ENCODE peak calls at places on chromosomes 3 and 15, in nine cellular contexts. One of them, this sample, is unnamed.
A peak's percentile ranks its signal among the peaks of the same experiment; 100 is the strongest.

GRCh38 chr3:38163117-38163870 is 2.0 kb upstream of the OXSR1 start:
- DNase-seq in activated CD8-positive, alpha-beta T cell treated with anti-CD3 and anti-CD28 coated beads for 36 hours: peak; percentile 45
- DNase-seq in uterus: no peak
- DNase-seq in upper lobe of right lung: no peak
- DNase-seq in WERI-Rb-1: no peak
- DNase-seq in heart left ventricle: no peak
- DNase-seq in neural crest cell: no peak
- DNase-seq in cardiac fibroblast: no peak
- DNase-seq in cardiac muscle cell: no peak
- DNase-seq in this sample: no peak

GRCh38 chr3:135970500-135971116 is 5.1 kb downstream of the PPP2R3A start:
- DNase-seq in heart left ventricle: no peak
- DNase-seq in neural crest cell: no peak
- DNase-seq in cardiac fibroblast: no peak
- DNase-seq in cardiac muscle cell: no peak
- DNase-seq in WERI-Rb-1: no peak
- DNase-seq in uterus: no peak
- DNase-seq in activated CD8-positive, alpha-beta T cell treated with anti-CD3 and anti-CD28 coated beads for 36 hours: no peak
- DNase-seq in upper lobe of right lung: no peak
- DNase-seq in this sample: no peak

GRCh38 chr3:177470200-177470941 is 273.1 kb upstream of the TBL1XR1 start:
- DNase-seq in heart left ventricle: no peak
- DNase-seq in upper lobe of right lung: no peak
- DNase-seq in WERI-Rb-1: no peak
- DNase-seq in cardiac muscle cell: no peak
- DNase-seq in neural crest cell: no peak
- DNase-seq in uterus: no peak
- DNase-seq in activated CD8-positive, alpha-beta T cell treated with anti-CD3 and anti-CD28 coated beads for 36 hours: no peak
- DNase-seq in cardiac fibroblast: no peak
- DNase-seq in this sample: no peak

GRCh38 chr15:73708691-73709090 is 24.5 kb downstream of the CD276 start:
- DNase-seq in cardiac fibroblast: no peak
- DNase-seq in neural crest cell: no peak
- DNase-seq in heart left ventricle: no peak
- DNase-seq in uterus: no peak
- DNase-seq in activated CD8-positive, alpha-beta T cell treated with anti-CD3 and anti-CD28 coated beads for 36 hours: no peak
- DNase-seq in WERI-Rb-1: no peak
- DNase-seq in cardiac muscle cell: no peak
- DNase-seq in upper lobe of right lung: no peak
- DNase-seq in this sample: no peak

GRCh38 chr3:105938101-105938500 is 69.3 kb upstream of the CBLB start:
- DNase-seq in uterus: no peak
- DNase-seq in upper lobe of right lung: no peak
- DNase-seq in activated CD8-positive, alpha-beta T cell treated with anti-CD3 and anti-CD28 coated beads for 36 hours: no peak
- DNase-seq in heart left ventricle: peak; percentile 23
- DNase-seq in cardiac fibroblast: peak; percentile 81
- DNase-seq in neural crest cell: no peak
- DNase-seq in WERI-Rb-1: no peak
- DNase-seq in cardiac muscle cell: no peak
- DNase-seq in this sample: no peak

GRCh38 chr15:31782951-31783350 is 247.4 kb upstream of the CHRNA7 start:
- DNase-seq in uterus: no peak
- DNase-seq in WERI-Rb-1: no peak
- DNase-seq in upper lobe of right lung: no peak
- DNase-seq in neural crest cell: no peak
- DNase-seq in heart left ventricle: no peak
- DNase-seq in cardiac fibroblast: no peak
- DNase-seq in cardiac muscle cell: no peak
- DNase-seq in activated CD8-positive, alpha-beta T cell treated with anti-CD3 and anti-CD28 coated beads for 36 hours: no peak
- DNase-seq in this sample: no peak

GRCh38 chr15:92623435-92623834 is 32.1 kb downstream of the FAM174B start:
- DNase-seq in heart left ventricle: no peak
- DNase-seq in cardiac muscle cell: no peak
- DNase-seq in neural crest cell: no peak
- DNase-seq in cardiac fibroblast: no peak
- DNase-seq in activated CD8-positive, alpha-beta T cell treated with anti-CD3 and anti-CD28 coated beads for 36 hours: no peak
- DNase-seq in upper lobe of right lung: no peak
- DNase-seq in uterus: no peak
- DNase-seq in WERI-Rb-1: peak; percentile 87
- DNase-seq in this sample: no peak

GRCh38 chr3:33060609-33061337 is 36.2 kb downstream of the GLB1 start:
- DNase-seq in cardiac muscle cell: no peak
- DNase-seq in uterus: no peak
- DNase-seq in heart left ventricle: no peak
- DNase-seq in neural crest cell: no peak
- DNase-seq in upper lobe of right lung: no peak
- DNase-seq in activated CD8-positive, alpha-beta T cell treated with anti-CD3 and anti-CD28 coated beads for 36 hours: peak; percentile 73
- DNase-seq in WERI-Rb-1: no peak
- DNase-seq in cardiac fibroblast: no peak
- DNase-seq in this sample: no peak

GRCh38 chr3:123098411-123099330 is 31.8 kb downstream of the PDIA5 start:
- DNase-seq in neural crest cell: no peak
- DNase-seq in heart left ventricle: no peak
- DNase-seq in upper lobe of right lung: no peak
- DNase-seq in cardiac fibroblast: peak; percentile 55
- DNase-seq in WERI-Rb-1: no peak
- DNase-seq in activated CD8-positive, alpha-beta T cell treated with anti-CD3 and anti-CD28 coated beads for 36 hours: no peak
- DNase-seq in cardiac muscle cell: no peak
- DNase-seq in uterus: no peak
- DNase-seq in this sample: no peak

GRCh38 chr15:31365032-31365654 is 38.5 kb downstream of the KLF13 start:
- DNase-seq in WERI-Rb-1: no peak
- DNase-seq in heart left ventricle: no peak
- DNase-seq in activated CD8-positive, alpha-beta T cell treated with anti-CD3 and anti-CD28 coated beads for 36 hours: peak; percentile 20
- DNase-seq in neural crest cell: no peak
- DNase-seq in uterus: no peak
- DNase-seq in cardiac muscle cell: no peak
- DNase-seq in cardiac fibroblast: no peak
- DNase-seq in upper lobe of right lung: no peak
- DNase-seq in this sample: no peak

GRCh38 chr15:73674587-73674986 is 9.6 kb upstream of the CD276 start:
- DNase-seq in cardiac muscle cell: no peak
- DNase-seq in heart left ventricle: no peak
- DNase-seq in neural crest cell: no peak
- DNase-seq in upper lobe of right lung: no peak
- DNase-seq in cardiac fibroblast: no peak
- DNase-seq in activated CD8-positive, alpha-beta T cell treated with anti-CD3 and anti-CD28 coated beads for 36 hours: no peak
- DNase-seq in WERI-Rb-1: no peak
- DNase-seq in uterus: no peak
- DNase-seq in this sample: no peak

GRCh38 chr3:160401301-160402095 is 2.0 kb downstream of the SMC4 start:
- DNase-seq in uterus: no peak
- DNase-seq in upper lobe of right lung: no peak
- DNase-seq in cardiac fibroblast: peak; percentile 89
- DNase-seq in heart left ventricle: peak; percentile 35
- DNase-seq in cardiac muscle cell: peak; percentile 41
- DNase-seq in neural crest cell: no peak
- DNase-seq in activated CD8-positive, alpha-beta T cell treated with anti-CD3 and anti-CD28 coated beads for 36 hours: peak; percentile 11
- DNase-seq in WERI-Rb-1: no peak
- DNase-seq in this sample: peak; percentile 75

GRCh38 chr15:48144889-48145288 is 24.1 kb downstream of the SLC24A5 start:
- DNase-seq in upper lobe of right lung: no peak
- DNase-seq in cardiac muscle cell: no peak
- DNase-seq in uterus: no peak
- DNase-seq in heart left ventricle: no peak
- DNase-seq in neural crest cell: no peak
- DNase-seq in WERI-Rb-1: no peak
- DNase-seq in activated CD8-positive, alpha-beta T cell treated with anti-CD3 and anti-CD28 coated beads for 36 hours: no peak
- DNase-seq in cardiac fibroblast: peak; percentile 1
- DNase-seq in this sample: no peak

GRCh38 chr15:25795061-25795460 is 68.1 kb downstream of the ATP10A start:
- DNase-seq in uterus: no peak
- DNase-seq in cardiac muscle cell: no peak
- DNase-seq in heart left ventricle: no peak
- DNase-seq in upper lobe of right lung: peak; percentile 33
- DNase-seq in cardiac fibroblast: no peak
- DNase-seq in activated CD8-positive, alpha-beta T cell treated with anti-CD3 and anti-CD28 coated beads for 36 hours: no peak
- DNase-seq in WERI-Rb-1: no peak
- DNase-seq in neural crest cell: no peak
- DNase-seq in this sample: no peak

GRCh38 chr15:39920510-39921273 is 626 bp upstream of the GPR176 start:
- DNase-seq in uterus: peak; percentile 78
- DNase-seq in heart left ventricle: peak; percentile 83
- DNase-seq in cardiac fibroblast: peak; percentile 85
- DNase-seq in neural crest cell: peak; percentile 67
- DNase-seq in cardiac muscle cell: peak; percentile 77
- DNase-seq in activated CD8-positive, alpha-beta T cell treated with anti-CD3 and anti-CD28 coated beads for 36 hours: peak; percentile 88
- DNase-seq in upper lobe of right lung: peak; percentile 91
- DNase-seq in WERI-Rb-1: peak; percentile 68
- DNase-seq in this sample: peak; percentile 81

GRCh38 chr15:86139828-86140227 is 60.2 kb downstream of the AGBL1 start:
- DNase-seq in neural crest cell: peak; percentile 5
- DNase-seq in upper lobe of right lung: no peak
- DNase-seq in WERI-Rb-1: peak; percentile 39
- DNase-seq in cardiac fibroblast: no peak
- DNase-seq in activated CD8-positive, alpha-beta T cell treated with anti-CD3 and anti-CD28 coated beads for 36 hours: peak; percentile 37
- DNase-seq in heart left ventricle: no peak
- DNase-seq in cardiac muscle cell: no peak
- DNase-seq in uterus: no peak
- DNase-seq in this sample: no peak

GRCh38 chr3:68997887-68998286 is 15.6 kb downstream of the EOGT start:
- DNase-seq in heart left ventricle: no peak
- DNase-seq in cardiac fibroblast: no peak
- DNase-seq in uterus: no peak
- DNase-seq in WERI-Rb-1: no peak
- DNase-seq in upper lobe of right lung: no peak
- DNase-seq in cardiac muscle cell: no peak
- DNase-seq in activated CD8-positive, alpha-beta T cell treated with anti-CD3 and anti-CD28 coated beads for 36 hours: no peak
- DNase-seq in neural crest cell: no peak
- DNase-seq in this sample: no peak
- TF ChIP-seq CTCF in heart left ventricle: no peak
- TF ChIP-seq CTCF in cardiac fibroblast: no peak
- TF ChIP-seq CTCF in uterus: no peak
- TF ChIP-seq CTCF in WERI-Rb-1: peak; percentile 1
- TF ChIP-seq CTCF in upper lobe of right lung: no peak
- TF ChIP-seq CTCF in cardiac muscle cell: no peak
- TF ChIP-seq CTCF in activated CD8-positive, alpha-beta T cell treated with anti-CD3 and anti-CD28 coated beads for 36 hours: no peak
- TF ChIP-seq CTCF in neural crest cell: no peak
- TF ChIP-seq CTCF in this sample: no peak

GRCh38 chr3:149902498-149903139 is 68.1 kb downstream of the PFN2 start:
- DNase-seq in uterus: no peak
- DNase-seq in upper lobe of right lung: no peak
- DNase-seq in activated CD8-positive, alpha-beta T cell treated with anti-CD3 and anti-CD28 coated beads for 36 hours: no peak
- DNase-seq in cardiac fibroblast: peak; percentile 18
- DNase-seq in WERI-Rb-1: no peak
- DNase-seq in neural crest cell: no peak
- DNase-seq in heart left ventricle: no peak
- DNase-seq in cardiac muscle cell: no peak
- DNase-seq in this sample: no peak

GRCh38 chr3:149901770-149902169 is 68.9 kb downstream of the PFN2 start:
- DNase-seq in neural crest cell: no peak
- DNase-seq in heart left ventricle: no peak
- DNase-seq in cardiac muscle cell: no peak
- DNase-seq in cardiac fibroblast: no peak
- DNase-seq in upper lobe of right lung: no peak
- DNase-seq in activated CD8-positive, alpha-beta T cell treated with anti-CD3 and anti-CD28 coated beads for 36 hours: no peak
- DNase-seq in uterus: no peak
- DNase-seq in WERI-Rb-1: no peak
- DNase-seq in this sample: no peak

GRCh38 chr3:149895807-149896206 is 74.9 kb downstream of the PFN2 start:
- DNase-seq in WERI-Rb-1: no peak
- DNase-seq in heart left ventricle: no peak
- DNase-seq in neural crest cell: no peak
- DNase-seq in activated CD8-positive, alpha-beta T cell treated with anti-CD3 and anti-CD28 coated beads for 36 hours: no peak
- DNase-seq in cardiac fibroblast: no peak
- DNase-seq in cardiac muscle cell: no peak
- DNase-seq in upper lobe of right lung: no peak
- DNase-seq in uterus: no peak
- DNase-seq in this sample: no peak

GRCh38 chr3:149898771-149899170 is 71.9 kb downstream of the PFN2 start:
- DNase-seq in uterus: no peak
- DNase-seq in WERI-Rb-1: no peak
- DNase-seq in activated CD8-positive, alpha-beta T cell treated with anti-CD3 and anti-CD28 coated beads for 36 hours: no peak
- DNase-seq in heart left ventricle: peak; percentile 17
- DNase-seq in cardiac muscle cell: peak; percentile 24
- DNase-seq in cardiac fibroblast: peak; percentile 85
- DNase-seq in neural crest cell: no peak
- DNase-seq in upper lobe of right lung: no peak
- DNase-seq in this sample: no peak

DNA sequence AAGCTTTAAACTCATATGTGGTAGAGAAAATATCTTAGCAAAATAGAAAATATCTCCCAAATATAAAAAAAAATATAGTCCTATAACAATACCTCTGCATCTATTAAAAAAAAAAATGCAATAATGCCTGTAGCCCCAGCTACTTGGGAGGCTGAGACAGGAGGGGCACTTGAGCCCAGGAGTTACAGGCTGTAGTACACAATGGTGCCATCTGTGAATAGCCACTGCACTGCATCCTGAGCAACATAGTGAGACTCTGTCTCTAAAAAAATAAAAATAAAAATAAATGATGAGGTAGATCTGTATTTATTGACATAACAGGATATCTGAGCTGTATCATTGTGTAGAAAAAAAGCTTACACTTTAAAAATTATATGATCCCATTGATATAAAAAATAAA is 70.4 kb downstream of the PFN2 start:
- DNase-seq in cardiac muscle cell: no peak
- DNase-seq in upper lobe of right lung: no peak
- DNase-seq in uterus: no peak
- DNase-seq in activated CD8-positive, alpha-beta T cell treated with anti-CD3 and anti-CD28 coated beads for 36 hours: no peak
- DNase-seq in cardiac fibroblast: no peak
- DNase-seq in heart left ventricle: no peak
- DNase-seq in WERI-Rb-1: no peak
- DNase-seq in neural crest cell: no peak
- DNase-seq in this sample: no peak
- TF ChIP-seq CTCF in cardiac muscle cell: no peak
- TF ChIP-seq CTCF in upper lobe of right lung: no peak
- TF ChIP-seq CTCF in uterus: no peak
- TF ChIP-seq CTCF in activated CD8-positive, alpha-beta T cell treated with anti-CD3 and anti-CD28 coated beads for 36 hours: no peak
- TF ChIP-seq CTCF in cardiac fibroblast: no peak
- TF ChIP-seq CTCF in heart left ventricle: no peak
- TF ChIP-seq CTCF in WERI-Rb-1: no peak
- TF ChIP-seq CTCF in neural crest cell: no peak
- TF ChIP-seq CTCF in this sample: no peak

DNA sequence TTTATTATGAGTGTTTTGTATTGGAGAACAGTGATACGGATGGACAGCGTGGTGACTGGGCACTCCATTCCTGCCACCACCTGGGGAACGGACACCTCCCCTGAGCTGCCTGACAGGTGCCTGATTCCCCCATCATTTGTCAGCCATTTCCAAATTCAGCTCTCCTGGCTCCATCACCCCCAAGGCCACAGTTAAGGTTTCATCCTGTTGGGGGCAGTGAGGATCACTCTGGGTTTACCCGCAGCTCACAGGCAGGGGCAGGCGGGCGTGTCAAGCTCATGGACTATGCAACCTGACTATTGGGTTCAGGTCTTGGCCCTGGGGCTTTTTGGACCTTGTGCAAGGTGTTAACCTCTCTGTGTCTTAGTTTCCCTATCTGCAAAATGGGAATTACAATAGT is 76.3 kb downstream of the RAB11A start:
- DNase-seq in neural crest cell: no peak
- DNase-seq in upper lobe of right lung: no peak
- DNase-seq in WERI-Rb-1: peak; percentile 24
- DNase-seq in activated CD8-positive, alpha-beta T cell treated with anti-CD3 and anti-CD28 coated beads for 36 hours: no peak
- DNase-seq in heart left ventricle: no peak
- DNase-seq in cardiac fibroblast: no peak
- DNase-seq in uterus: no peak
- DNase-seq in cardiac muscle cell: no peak
- DNase-seq in this sample: no peak
- TF ChIP-seq CTCF in neural crest cell: no peak
- TF ChIP-seq CTCF in upper lobe of right lung: no peak
- TF ChIP-seq CTCF in WERI-Rb-1: peak; percentile 23
- TF ChIP-seq CTCF in activated CD8-positive, alpha-beta T cell treated with anti-CD3 and anti-CD28 coated beads for 36 hours: no peak
- TF ChIP-seq CTCF in heart left ventricle: no peak
- TF ChIP-seq CTCF in cardiac fibroblast: no peak
- TF ChIP-seq CTCF in uterus: no peak
- TF ChIP-seq CTCF in cardiac muscle cell: no peak
- TF ChIP-seq CTCF in this sample: no peak

GRCh38 chr3:153927107-153927506 is 194.1 kb upstream of the ARHGEF26 start:
- DNase-seq in upper lobe of right lung: no peak
- DNase-seq in neural crest cell: no peak
- DNase-seq in uterus: no peak
- DNase-seq in cardiac fibroblast: peak; percentile 85
- DNase-seq in activated CD8-positive, alpha-beta T cell treated with anti-CD3 and anti-CD28 coated beads for 36 hours: no peak
- DNase-seq in heart left ventricle: no peak
- DNase-seq in WERI-Rb-1: no peak
- DNase-seq in cardiac muscle cell: no peak
- DNase-seq in this sample: no peak
- TF ChIP-seq CTCF in upper lobe of right lung: peak; percentile 29
- TF ChIP-seq CTCF in neural crest cell: peak; percentile 48
- TF ChIP-seq CTCF in uterus: no peak
- TF ChIP-seq CTCF in cardiac fibroblast: no peak
- TF ChIP-seq CTCF in activated CD8-positive, alpha-beta T cell treated with anti-CD3 and anti-CD28 coated beads for 36 hours: no peak
- TF ChIP-seq CTCF in heart left ventricle: peak; percentile 26
- TF ChIP-seq CTCF in WERI-Rb-1: peak; percentile 6
- TF ChIP-seq CTCF in cardiac muscle cell: peak; percentile 33
- TF ChIP-seq CTCF in this sample: no peak